ENCODE peak calls at places on chromosomes 7 and 10, in eight cellular contexts. One of them, this sample, is unnamed.

GRCh38 chr7:122628651-122629411 is 70.1 kb downstream of the RNF133 start:
- DNase-seq in GM20000: no peak
- DNase-seq in A549: no peak
- DNase-seq in fibroblast of mammary gland: peak; percentile 55
- DNase-seq in PC-3: peak; percentile 5
- DNase-seq in epithelial cell of esophagus: no peak
- DNase-seq in spleen: no peak
- DNase-seq in CD8-positive, alpha-beta T cell: no peak
- DNase-seq in this sample: no peak

GRCh38 chr10:11197266-11197712 is 179.6 kb downstream of the CELF2 start:
- DNase-seq in spleen: no peak
- DNase-seq in CD8-positive, alpha-beta T cell: no peak
- DNase-seq in fibroblast of mammary gland: no peak
- DNase-seq in GM20000: peak; percentile 49
- DNase-seq in epithelial cell of esophagus: peak; percentile 6
- DNase-seq in PC-3: no peak
- DNase-seq in A549: no peak
- DNase-seq in this sample: peak; percentile 67

GRCh38 chr7:99098824-99099498 is 44.9 kb downstream of the SMURF1 start:
- DNase-seq in GM20000: no peak
- DNase-seq in spleen: no peak
- DNase-seq in fibroblast of mammary gland: peak; percentile 70
- DNase-seq in CD8-positive, alpha-beta T cell: no peak
- DNase-seq in A549: peak; percentile 54
- DNase-seq in PC-3: peak; percentile 56
- DNase-seq in epithelial cell of esophagus: peak; percentile 82
- DNase-seq in this sample: no peak

GRCh38 chr10:33521062-33521461 is 186.6 kb upstream of the NRP1 start:
- DNase-seq in CD8-positive, alpha-beta T cell: no peak
- DNase-seq in spleen: no peak
- DNase-seq in PC-3: peak; percentile 61
- DNase-seq in GM20000: no peak
- DNase-seq in fibroblast of mammary gland: no peak
- DNase-seq in epithelial cell of esophagus: no peak
- DNase-seq in A549: no peak
- DNase-seq in this sample: no peak

GRCh38 chr10:132192076-132192975 is 5.6 kb downstream of the DPYSL4 start:
- DNase-seq in spleen: peak; percentile 54
- DNase-seq in epithelial cell of esophagus: no peak
- DNase-seq in GM20000: no peak
- DNase-seq in A549: no peak
- DNase-seq in PC-3: no peak
- DNase-seq in CD8-positive, alpha-beta T cell: no peak
- DNase-seq in fibroblast of mammary gland: no peak
- DNase-seq in this sample: no peak

GRCh38 chr10:5493698-5494097 is 5.7 kb downstream of the CALML5 start:
- DNase-seq in A549: no peak
- DNase-seq in spleen: no peak
- DNase-seq in GM20000: no peak
- DNase-seq in PC-3: peak; percentile 43
- DNase-seq in fibroblast of mammary gland: no peak
- DNase-seq in CD8-positive, alpha-beta T cell: no peak
- DNase-seq in epithelial cell of esophagus: no peak
- DNase-seq in this sample: no peak

GRCh38 chr10:88672041-88672440 is 7.8 kb downstream of the LIPF start:
- DNase-seq in spleen: no peak
- DNase-seq in fibroblast of mammary gland: no peak
- DNase-seq in GM20000: no peak
- DNase-seq in CD8-positive, alpha-beta T cell: no peak
- DNase-seq in A549: no peak
- DNase-seq in PC-3: no peak
- DNase-seq in epithelial cell of esophagus: no peak
- DNase-seq in this sample: no peak

GRCh38 chr10:103696411-103697145 is 158.8 kb downstream of the SH3PXD2A start:
- DNase-seq in CD8-positive, alpha-beta T cell: peak; percentile 34
- DNase-seq in PC-3: peak; percentile 83
- DNase-seq in A549: peak; percentile 95
- DNase-seq in epithelial cell of esophagus: peak; percentile 92
- DNase-seq in spleen: peak; percentile 81
- DNase-seq in fibroblast of mammary gland: peak; percentile 92
- DNase-seq in GM20000: peak; percentile 84
- DNase-seq in this sample: no peak

GRCh38 chr7:29920491-29920890 is 69.1 kb downstream of the SCRN1 start:
- DNase-seq in A549: no peak
- DNase-seq in GM20000: no peak
- DNase-seq in CD8-positive, alpha-beta T cell: no peak
- DNase-seq in fibroblast of mammary gland: no peak
- DNase-seq in spleen: no peak
- DNase-seq in PC-3: peak; percentile 3
- DNase-seq in epithelial cell of esophagus: peak; percentile 40
- DNase-seq in this sample: no peak

GRCh38 chr7:149804106-149804505 is 30.7 kb upstream of the ZNF467 start:
- DNase-seq in PC-3: no peak
- DNase-seq in epithelial cell of esophagus: no peak
- DNase-seq in fibroblast of mammary gland: no peak
- DNase-seq in CD8-positive, alpha-beta T cell: no peak
- DNase-seq in A549: no peak
- DNase-seq in GM20000: no peak
- DNase-seq in spleen: no peak
- DNase-seq in this sample: no peak

GRCh38 chr7:105439174-105439893 is 50.6 kb upstream of the SRPK2 start:
- DNase-seq in spleen: no peak
- DNase-seq in fibroblast of mammary gland: peak; percentile 68
- DNase-seq in PC-3: peak; percentile 71
- DNase-seq in CD8-positive, alpha-beta T cell: no peak
- DNase-seq in GM20000: no peak
- DNase-seq in epithelial cell of esophagus: peak; percentile 98
- DNase-seq in A549: peak; percentile 30
- DNase-seq in this sample: peak; percentile 39
- TF ChIP-seq CTCF in spleen: no peak
- TF ChIP-seq CTCF in fibroblast of mammary gland: no peak
- TF ChIP-seq CTCF in PC-3: peak; percentile 28
- TF ChIP-seq CTCF in CD8-positive, alpha-beta T cell: no peak
- TF ChIP-seq CTCF in GM20000: no peak
- TF ChIP-seq CTCF in epithelial cell of esophagus: peak; percentile 34
- TF ChIP-seq CTCF in A549: no peak
- TF ChIP-seq CTCF in this sample: no peak

DNA sequence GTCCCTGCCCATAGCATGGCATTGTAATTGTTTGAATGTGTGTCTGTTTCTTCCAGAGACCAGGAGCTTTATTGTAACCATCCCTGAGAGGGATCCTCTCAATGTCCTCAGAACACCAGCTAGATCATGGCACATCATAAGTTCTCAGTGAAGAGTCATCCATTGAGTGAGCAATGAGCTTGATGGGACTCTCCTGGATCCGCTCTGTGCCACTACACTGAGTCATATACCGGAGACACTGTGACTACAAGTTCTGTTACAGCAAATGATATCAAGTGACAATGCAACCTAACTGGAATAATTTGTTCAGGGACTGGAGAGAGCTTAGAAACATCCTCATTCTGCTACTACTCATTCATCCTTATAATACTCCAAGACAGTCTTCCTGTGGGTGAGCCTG is 25.1 kb downstream of the MRPS24 start:
- DNase-seq in epithelial cell of esophagus: peak; percentile 39
- DNase-seq in PC-3: peak; percentile 56
- DNase-seq in CD8-positive, alpha-beta T cell: no peak
- DNase-seq in GM20000: no peak
- DNase-seq in spleen: no peak
- DNase-seq in A549: no peak
- DNase-seq in fibroblast of mammary gland: no peak
- DNase-seq in this sample: no peak
- TF ChIP-seq CTCF in epithelial cell of esophagus: no peak
- TF ChIP-seq CTCF in PC-3: no peak
- TF ChIP-seq CTCF in CD8-positive, alpha-beta T cell: no peak
- TF ChIP-seq CTCF in GM20000: no peak
- TF ChIP-seq CTCF in spleen: no peak
- TF ChIP-seq CTCF in A549: no peak
- TF ChIP-seq CTCF in fibroblast of mammary gland: no peak
- TF ChIP-seq CTCF in this sample: no peak

DNA sequence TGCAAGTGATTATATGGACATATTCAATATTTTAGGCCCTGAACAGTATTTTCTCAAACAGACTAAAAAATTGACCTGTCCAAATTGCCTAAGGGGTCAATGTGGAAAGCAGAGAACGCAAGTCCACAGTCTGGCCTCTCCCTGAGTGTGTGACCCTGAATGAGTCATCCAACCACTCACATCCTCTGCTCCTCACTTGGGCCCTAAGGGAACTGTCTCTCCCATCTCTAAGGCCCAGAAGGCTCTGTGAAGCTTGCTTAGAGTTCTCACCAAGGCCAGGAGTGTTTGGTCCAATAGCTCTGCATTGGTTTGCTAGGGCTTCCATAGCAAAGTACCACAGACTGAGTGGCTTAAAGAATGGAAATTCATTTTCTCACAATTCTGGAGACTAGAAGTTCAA is 155.1 kb downstream of the LSM5 start:
- DNase-seq in CD8-positive, alpha-beta T cell: no peak
- DNase-seq in A549: no peak
- DNase-seq in epithelial cell of esophagus: peak; percentile 72
- DNase-seq in PC-3: peak; percentile 38
- DNase-seq in fibroblast of mammary gland: peak; percentile 37
- DNase-seq in spleen: no peak
- DNase-seq in GM20000: no peak
- DNase-seq in this sample: no peak
- TF ChIP-seq CTCF in CD8-positive, alpha-beta T cell: no peak
- TF ChIP-seq CTCF in A549: no peak
- TF ChIP-seq CTCF in epithelial cell of esophagus: no peak
- TF ChIP-seq CTCF in PC-3: no peak
- TF ChIP-seq CTCF in fibroblast of mammary gland: no peak
- TF ChIP-seq CTCF in spleen: no peak
- TF ChIP-seq CTCF in GM20000: no peak
- TF ChIP-seq CTCF in this sample: no peak

DNA sequence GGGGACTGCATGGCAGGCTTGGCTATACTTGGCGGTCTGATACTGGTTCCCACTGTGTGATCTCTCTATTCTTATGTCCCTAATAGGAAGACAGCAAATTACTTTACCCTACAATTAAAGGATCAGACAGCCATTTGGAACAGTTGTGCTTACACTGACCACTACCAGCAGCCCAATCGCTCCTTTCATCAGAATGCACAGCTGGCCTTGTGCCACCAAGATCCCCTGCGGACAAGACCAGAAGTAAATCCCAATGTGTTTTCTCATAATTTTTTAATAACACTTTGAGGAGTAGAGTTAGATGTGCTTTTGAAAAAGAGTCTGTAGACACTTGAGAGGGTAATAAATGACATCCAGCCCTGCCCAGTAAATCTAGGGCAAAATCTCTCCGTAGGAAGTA is 297.2 kb upstream of the ZNF32 start:
- DNase-seq in A549: no peak
- DNase-seq in GM20000: no peak
- DNase-seq in CD8-positive, alpha-beta T cell: no peak
- DNase-seq in fibroblast of mammary gland: no peak
- DNase-seq in PC-3: no peak
- DNase-seq in spleen: no peak
- DNase-seq in epithelial cell of esophagus: no peak
- DNase-seq in this sample: no peak
- TF ChIP-seq CTCF in A549: no peak
- TF ChIP-seq CTCF in GM20000: no peak
- TF ChIP-seq CTCF in CD8-positive, alpha-beta T cell: no peak
- TF ChIP-seq CTCF in fibroblast of mammary gland: no peak
- TF ChIP-seq CTCF in PC-3: no peak
- TF ChIP-seq CTCF in spleen: no peak
- TF ChIP-seq CTCF in epithelial cell of esophagus: no peak
- TF ChIP-seq CTCF in this sample: no peak